ENCODE peak calls at places on chromosomes 12 and 14, in five cellular contexts. Q is K562, Y is breast epithelium, Z is GM12878, E is HL-60. I is an unnamed sample.

GRCh38 chr12:130456375-130457199 is 118.9 kb downstream of the PIWIL1 start:
- DNase-seq in E (no peak), Q (no peak), Z (no peak), Y (no peak), I (no peak)

GRCh38 chr12:65623507-65623906 is 200.8 kb upstream of the HMGA2 start:
- DNase-seq in E (no peak), Y (no peak), Z (no peak), Q (no peak), I (no peak)

GRCh38 chr14:64060648-64061096 is 207.9 kb downstream of the SYNE2 start:
- DNase-seq in E (no peak), Q (peak; percentile 5), Z (no peak), Y (no peak), I (peak; percentile 95)

GRCh38 chr14:65496178-65496993 is 83.9 kb downstream of the FUT8 start:
- DNase-seq in Q (no peak), Z (no peak), Y (no peak), E (no peak), I (no peak)

GRCh38 chr12:46667547-46667946 is 158.2 kb downstream of the SLC38A4 start:
- DNase-seq in Y (no peak), Q (no peak), E (no peak), Z (no peak), I (no peak)

GRCh38 chr12:6532927-6533652 is 1.2 kb upstream of the GAPDH start:
- DNase-seq in Z (no peak), Q (peak; percentile 25), E (peak; percentile 73), Y (peak; percentile 70), I (peak; percentile 84)

GRCh38 chr14:77040995-77041744 is 12.7 kb upstream of the IRF2BPL start:
- DNase-seq in E (no peak), Z (no peak), Y (no peak), Q (no peak), I (peak; percentile 54)

GRCh38 chr12:22276313-22276712 is 58.2 kb downstream of the ST8SIA1 start:
- DNase-seq in Y (no peak), Q (no peak), Z (no peak), E (no peak), I (no peak)

GRCh38 chr12:54954228-54954627 is 30.3 kb downstream of the TESPA1 start:
- DNase-seq in Q (no peak), Z (no peak), Y (no peak), E (no peak), I (no peak)

GRCh38 chr12:45745861-45746277 is 16.4 kb downstream of the ARID2 start:
- DNase-seq in Y (no peak), E (no peak), Z (no peak), Q (no peak), I (peak; percentile 26)

GRCh38 chr14:54727929-54728328 is 161.0 kb downstream of the SAMD4A start:
- DNase-seq in E (no peak), Z (no peak), Y (no peak), Q (no peak), I (no peak)

GRCh38 chr12:106564678-106565329 is 18.0 kb upstream of the RFX4 start:
- DNase-seq in Y (no peak), E (no peak), Z (no peak), Q (no peak), I (no peak)

GRCh38 chr12:94592080-94592479 is 58.3 kb downstream of the TMCC3 start:
- DNase-seq in Y (no peak), Q (no peak), Z (no peak), E (no peak), I (no peak)

GRCh38 chr12:25992026-25992782 is 33.7 kb downstream of the RASSF8 start:
- DNase-seq in Z (no peak), E (no peak), Q (no peak), Y (no peak), I (no peak)

GRCh38 chr12:107200394-107200793 is 107.0 kb upstream of the CRY1 start:
- DNase-seq in Z (no peak), E (no peak), Y (no peak), Q (no peak), I (no peak)

GRCh38 chr12:95820096-95820703 is 29.6 kb upstream of the NTN4 start:
- DNase-seq in E (peak; percentile 20), Z (no peak), Y (no peak), Q (peak; percentile 22), I (peak; percentile 64)

GRCh38 chr12:48824112-48824511 is 5.8 kb downstream of the CACNB3 start:
- DNase-seq in Q (peak; percentile 80), Y (no peak), E (no peak), Z (no peak), I (peak; percentile 83)

GRCh38 chr14:77007975-77008421 is 20.5 kb downstream of the IRF2BPL start:
- DNase-seq in Q (no peak), E (no peak), Z (no peak), Y (peak; percentile 93), I (no peak)

GRCh38 chr12:8644345-8645248 is 18.0 kb downstream of the MFAP5 start:
- DNase-seq in Q (no peak), Z (peak; percentile 90), E (no peak), Y (no peak), I (no peak)

GRCh38 chr12:89733579-89734201 is 25.1 kb upstream of the ATP2B1 start:
- DNase-seq in E (peak; percentile 91), Y (no peak), Z (no peak), Q (no peak), I (no peak)

GRCh38 chr12:1595690-1596347 is 1.4 kb upstream of the FBXL14 start:
- DNase-seq in Z (no peak), E (no peak), Y (no peak), Q (no peak), I (no peak)

GRCh38 chr14:51236314-51236713 is 3.7 kb upstream of the TMX1 start:
- DNase-seq in E (peak; percentile 30), Q (no peak), Z (no peak), Y (no peak), I (no peak)

GRCh38 chr14:65599375-65599774 is 186.8 kb downstream of the FUT8 start:
- DNase-seq in Z (no peak), E (no peak), Q (no peak), Y (no peak), I (no peak)

GRCh38 chr14:21882226-21882625 is 208.6 kb upstream of the OR4E1 start:
- DNase-seq in Z (no peak), Y (no peak), Q (no peak), E (no peak), I (no peak)

GRCh38 chr12:25269701-25270100 is 19.0 kb upstream of the KRAS start:
- DNase-seq in Q (no peak), Z (peak; percentile 52), Y (no peak), E (peak; percentile 50), I (no peak)

GRCh38 chr12:71439613-71440392 is at the start of gene LGR5:
- DNase-seq in E (no peak), Y (no peak), Q (no peak), Z (no peak), I (peak; percentile 73)

GRCh38 chr12:40117818-40118217 is 11.9 kb upstream of the SLC2A13 start:
- DNase-seq in E (no peak), Y (no peak), Z (peak; percentile 51), Q (no peak), I (no peak)

GRCh38 chr12:69239922-69240624 is 704 bp downstream of the CPSF6 start:
- DNase-seq in Z (no peak), Q (no peak), E (peak; percentile 39), Y (peak; percentile 39), I (peak; percentile 75)

GRCh38 chr12:53940448-53941014 is 1.9 kb downstream of the HOXC13 start:
- DNase-seq in Z (no peak), Y (no peak), E (no peak), Q (no peak), I (peak; percentile 26)

DNA sequence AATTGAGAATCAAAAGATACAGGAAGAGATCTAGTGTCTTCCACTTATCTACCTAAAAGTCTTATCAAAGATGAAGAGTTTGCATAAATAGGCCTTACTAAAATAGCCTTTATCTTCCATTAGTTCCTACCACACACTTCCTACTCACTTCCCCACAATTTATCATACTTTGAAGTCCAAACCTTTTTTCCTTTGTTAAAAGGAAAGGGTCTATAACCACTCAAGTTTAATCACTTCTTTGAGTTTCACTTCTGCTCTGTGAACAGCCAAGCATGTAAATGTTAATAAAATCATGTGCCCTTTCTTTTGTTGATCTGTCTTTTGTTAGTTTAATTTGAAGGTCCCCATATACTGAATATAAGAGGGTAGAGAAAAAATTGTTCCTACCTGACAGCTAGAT is 114.5 kb downstream of the PHLDA1 start:
- DNase-seq in Q (no peak), E (no peak), Y (no peak), Z (peak; percentile 17), I (no peak)
- TF ChIP-seq POLR2AphosphoS5 in Q (no peak), E (no peak), Y (no peak), Z (no peak), I (no peak)

DNA sequence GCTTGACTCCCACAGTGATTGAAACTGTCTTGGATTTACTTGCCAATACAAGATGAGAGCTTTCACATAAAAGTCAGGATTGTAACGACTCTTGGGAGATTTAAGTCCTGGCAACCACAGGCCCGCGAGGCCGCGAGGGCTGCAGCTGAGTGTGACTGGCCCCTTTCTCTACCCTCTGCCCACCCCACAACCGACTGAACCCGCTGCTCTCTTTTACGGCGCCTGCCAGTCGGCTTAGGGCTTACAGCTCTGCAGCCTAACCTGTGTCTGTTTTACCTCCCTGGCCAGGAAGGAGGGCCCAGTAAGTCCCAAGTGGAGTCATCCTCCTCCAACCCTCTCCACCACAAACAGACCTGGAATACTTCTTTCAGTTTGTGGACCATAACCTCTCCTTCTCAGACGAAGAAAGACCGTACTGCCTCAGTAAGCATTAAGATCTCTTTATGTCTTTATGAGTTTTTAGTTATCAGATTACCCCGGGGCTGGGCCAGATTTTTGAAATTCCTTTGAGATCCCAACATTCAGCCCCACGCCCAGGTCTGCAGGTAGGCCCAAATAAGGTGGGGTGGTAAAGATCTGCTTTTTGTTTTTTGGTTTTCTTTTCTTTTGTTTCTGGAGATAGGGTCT is 12.6 kb upstream of the TIGAR start:
- DNase-seq in E (no peak), Z (no peak), Y (no peak), Q (no peak), I (peak; percentile 36)
- H3K27ac ChIP-seq in E (no peak overlapping the region), Z (no peak overlapping the region), Y (peak overlapping the region; percentile 76), Q (no peak overlapping the region), I (peak overlapping the region; percentile 83)

GRCh38 chr12:82366182-82366581 is 7.9 kb downstream of the METTL25 start:
- DNase-seq in Y (no peak), Q (no peak), E (no peak), Z (no peak), I (peak; percentile 21)

GRCh38 chr12:82358200-82359114 is at the start of the genes CCDC59 and METTL25:
- DNase-seq in Z (peak; percentile 90), Q (peak; percentile 86), E (peak; percentile 96), Y (peak; percentile 96), I (peak; percentile 98)

GRCh38 chr12:82361461-82361915 is 3.2 kb downstream of the METTL25 start:
- DNase-seq in E (no peak), Y (no peak), Z (no peak), Q (no peak), I (peak; percentile 15)

GRCh38 chr12:82359115-82359478 is 768 bp downstream of the METTL25 start:
- DNase-seq in Z (no peak), E (peak; percentile 6), Q (no peak), Y (no peak), I (peak; percentile 52)

DNA sequence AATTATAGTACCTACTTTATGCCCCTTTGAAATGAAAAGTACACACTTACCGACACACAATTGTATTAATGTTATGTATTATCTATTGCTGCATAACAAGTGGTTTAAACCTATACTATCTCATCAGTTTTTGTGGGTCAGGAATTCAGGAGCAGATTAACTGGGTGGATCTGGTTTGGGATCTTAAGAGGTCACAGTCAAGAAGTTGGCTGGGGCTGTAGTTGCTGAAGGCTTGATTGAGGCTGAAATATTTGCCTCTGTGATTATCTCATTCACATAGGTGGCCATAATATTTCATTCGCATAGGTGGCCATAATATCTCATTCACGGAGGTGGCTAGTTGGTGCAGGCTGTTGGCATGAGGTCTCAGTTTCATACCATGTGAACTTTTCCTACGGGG is 5.7 kb downstream of the METTL25 start:
- DNase-seq in Z (no peak), Y (no peak), E (no peak), Q (no peak), I (no peak)
- TF ChIP-seq POLR2AphosphoS5 in Z (no peak), Y (no peak), E (no peak), Q (no peak), I (no peak)

GRCh38 chr12:128298091-128298490 is 31.1 kb downstream of the TMEM132C start:
- DNase-seq in Z (no peak), Q (no peak), E (no peak), Y (no peak), I (no peak)
- H3K27ac ChIP-seq in Z (no peak overlapping the region), Q (no peak overlapping the region), E (no peak overlapping the region), Y (no peak overlapping the region), I (no peak overlapping the region)

I was measured in GM23338.